ENCODE peak calls at places on chromosome 10, in six cellular contexts. One of them, this sample, is unnamed.

GRCh38 chr10:32318476-32318896 is 28.5 kb downstream of the EPC1 start:
- DNase-seq in Ammon's horn: peak; percentile 25
- DNase-seq in anterior cingulate cortex: no peak
- DNase-seq in CD4-positive, alpha-beta memory T cell: peak; percentile 63
- DNase-seq in kidney tubule cell: no peak
- DNase-seq in effector memory CD8-positive, alpha-beta T cell: no peak
- DNase-seq in this sample: no peak

GRCh38 chr10:28984431-28984830 is 304.4 kb upstream of the LYZL1 start:
- DNase-seq in CD4-positive, alpha-beta memory T cell: no peak
- DNase-seq in Ammon's horn: peak; percentile 47
- DNase-seq in kidney tubule cell: peak; percentile 85
- DNase-seq in anterior cingulate cortex: peak; percentile 3
- DNase-seq in effector memory CD8-positive, alpha-beta T cell: no peak
- DNase-seq in this sample: peak; percentile 96

GRCh38 chr10:31769564-31769963 is 159.1 kb downstream of the ARHGAP12 start:
- DNase-seq in anterior cingulate cortex: no peak
- DNase-seq in CD4-positive, alpha-beta memory T cell: no peak
- DNase-seq in effector memory CD8-positive, alpha-beta T cell: no peak
- DNase-seq in Ammon's horn: no peak
- DNase-seq in kidney tubule cell: peak; percentile 76
- DNase-seq in this sample: no peak

GRCh38 chr10:22335204-22335956 is 9.9 kb upstream of the SPAG6 start:
- DNase-seq in CD4-positive, alpha-beta memory T cell: peak; percentile 88
- DNase-seq in Ammon's horn: peak; percentile 58
- DNase-seq in anterior cingulate cortex: no peak
- DNase-seq in effector memory CD8-positive, alpha-beta T cell: peak; percentile 62
- DNase-seq in kidney tubule cell: peak; percentile 37
- DNase-seq in this sample: peak; percentile 90

GRCh38 chr10:131500181-131500580 is 188.7 kb upstream of the TCERG1L start:
- DNase-seq in kidney tubule cell: no peak
- DNase-seq in CD4-positive, alpha-beta memory T cell: no peak
- DNase-seq in effector memory CD8-positive, alpha-beta T cell: no peak
- DNase-seq in anterior cingulate cortex: no peak
- DNase-seq in Ammon's horn: no peak
- DNase-seq in this sample: no peak

GRCh38 chr10:128851726-128852125 is 615.3 kb upstream of the MGMT start:
- DNase-seq in Ammon's horn: no peak
- DNase-seq in effector memory CD8-positive, alpha-beta T cell: no peak
- DNase-seq in kidney tubule cell: no peak
- DNase-seq in anterior cingulate cortex: no peak
- DNase-seq in CD4-positive, alpha-beta memory T cell: no peak
- DNase-seq in this sample: no peak

GRCh38 chr10:117541405-117541908 is 1.1 kb upstream of the EMX2 start:
- DNase-seq in Ammon's horn: peak; percentile 66
- DNase-seq in anterior cingulate cortex: peak; percentile 63
- DNase-seq in CD4-positive, alpha-beta memory T cell: no peak
- DNase-seq in effector memory CD8-positive, alpha-beta T cell: no peak
- DNase-seq in kidney tubule cell: peak; percentile 90
- DNase-seq in this sample: peak; percentile 90

GRCh38 chr10:6953131-6953834 is 373.2 kb upstream of the PRKCQ start:
- DNase-seq in effector memory CD8-positive, alpha-beta T cell: no peak
- DNase-seq in Ammon's horn: no peak
- DNase-seq in anterior cingulate cortex: no peak
- DNase-seq in kidney tubule cell: no peak
- DNase-seq in CD4-positive, alpha-beta memory T cell: no peak
- DNase-seq in this sample: no peak

GRCh38 chr10:78846770-78847169 is 222.0 kb upstream of the ZMIZ1 start:
- DNase-seq in effector memory CD8-positive, alpha-beta T cell: no peak
- DNase-seq in anterior cingulate cortex: peak; percentile 52
- DNase-seq in kidney tubule cell: no peak
- DNase-seq in CD4-positive, alpha-beta memory T cell: no peak
- DNase-seq in Ammon's horn: peak; percentile 85
- DNase-seq in this sample: no peak

GRCh38 chr10:86252051-86252450 is 114.5 kb downstream of the GRID1 start:
- DNase-seq in kidney tubule cell: no peak
- DNase-seq in CD4-positive, alpha-beta memory T cell: no peak
- DNase-seq in Ammon's horn: no peak
- DNase-seq in effector memory CD8-positive, alpha-beta T cell: no peak
- DNase-seq in anterior cingulate cortex: no peak
- DNase-seq in this sample: no peak

GRCh38 chr10:68550747-68551411 is 9.3 kb upstream of the TET1 start:
- DNase-seq in effector memory CD8-positive, alpha-beta T cell: peak; percentile 43
- DNase-seq in anterior cingulate cortex: peak; percentile 32
- DNase-seq in kidney tubule cell: peak; percentile 68
- DNase-seq in Ammon's horn: peak; percentile 74
- DNase-seq in CD4-positive, alpha-beta memory T cell: peak; percentile 49
- DNase-seq in this sample: no peak

GRCh38 chr10:73092830-73093229 is 3.8 kb downstream of the P4HA1 start:
- DNase-seq in CD4-positive, alpha-beta memory T cell: no peak
- DNase-seq in anterior cingulate cortex: no peak
- DNase-seq in effector memory CD8-positive, alpha-beta T cell: no peak
- DNase-seq in kidney tubule cell: no peak
- DNase-seq in Ammon's horn: no peak
- DNase-seq in this sample: no peak

GRCh38 chr10:28592953-28593352 is 60.0 kb downstream of the WAC start:
- DNase-seq in effector memory CD8-positive, alpha-beta T cell: no peak
- DNase-seq in CD4-positive, alpha-beta memory T cell: no peak
- DNase-seq in anterior cingulate cortex: no peak
- DNase-seq in Ammon's horn: no peak
- DNase-seq in kidney tubule cell: peak; percentile 74
- DNase-seq in this sample: no peak

GRCh38 chr10:118966131-118967125 is 63.1 kb upstream of the NANOS1 start:
- DNase-seq in anterior cingulate cortex: no peak
- DNase-seq in effector memory CD8-positive, alpha-beta T cell: no peak
- DNase-seq in Ammon's horn: no peak
- DNase-seq in kidney tubule cell: peak; percentile 34
- DNase-seq in CD4-positive, alpha-beta memory T cell: no peak
- DNase-seq in this sample: peak; percentile 62

GRCh38 chr10:12697741-12698140 is 303.8 kb downstream of the CCDC3 start:
- DNase-seq in anterior cingulate cortex: no peak
- DNase-seq in CD4-positive, alpha-beta memory T cell: no peak
- DNase-seq in effector memory CD8-positive, alpha-beta T cell: no peak
- DNase-seq in kidney tubule cell: no peak
- DNase-seq in Ammon's horn: no peak
- DNase-seq in this sample: no peak

GRCh38 chr10:20466731-20467130 is 430.4 kb downstream of the NEBL start:
- DNase-seq in Ammon's horn: no peak
- DNase-seq in effector memory CD8-positive, alpha-beta T cell: no peak
- DNase-seq in kidney tubule cell: peak; percentile 82
- DNase-seq in CD4-positive, alpha-beta memory T cell: no peak
- DNase-seq in anterior cingulate cortex: no peak
- DNase-seq in this sample: no peak

GRCh38 chr10:6542999-6543430 is 37.1 kb downstream of the PRKCQ start:
- DNase-seq in CD4-positive, alpha-beta memory T cell: peak; percentile 81
- DNase-seq in Ammon's horn: no peak
- DNase-seq in kidney tubule cell: no peak
- DNase-seq in effector memory CD8-positive, alpha-beta T cell: peak; percentile 31
- DNase-seq in anterior cingulate cortex: no peak
- DNase-seq in this sample: no peak

GRCh38 chr10:131580076-131580652 is 268.6 kb upstream of the TCERG1L start:
- DNase-seq in effector memory CD8-positive, alpha-beta T cell: no peak
- DNase-seq in anterior cingulate cortex: no peak
- DNase-seq in Ammon's horn: no peak
- DNase-seq in kidney tubule cell: no peak
- DNase-seq in CD4-positive, alpha-beta memory T cell: no peak
- DNase-seq in this sample: peak; percentile 44

GRCh38 chr10:132942101-132942739 is at the start of gene CFAP46:
- DNase-seq in effector memory CD8-positive, alpha-beta T cell: no peak
- DNase-seq in kidney tubule cell: peak; percentile 72
- DNase-seq in Ammon's horn: peak; percentile 56
- DNase-seq in CD4-positive, alpha-beta memory T cell: no peak
- DNase-seq in anterior cingulate cortex: peak; percentile 56
- DNase-seq in this sample: peak; percentile 83

This sample was measured in posterior vena cava.